ENCODE peak calls at places on chromosomes 1 and 21, in ten cellular contexts. One of them, this sample, is unnamed.

GRCh38 chr1:27235827-27236226 is 1.4 kb downstream of the WDTC1 start:
- DNase-seq in GM23338: no peak
- DNase-seq in CD8-positive, alpha-beta T cell: no peak
- DNase-seq in glutamatergic neuron: no peak
- DNase-seq in Caco-2: no peak
- DNase-seq in cardiac fibroblast: peak
- DNase-seq in heart right ventricle: no peak
- DNase-seq in esophagus squamous epithelium: no peak
- DNase-seq in choroid plexus epithelial cell: peak
- DNase-seq in astrocyte of the cerebellum: no peak
- DNase-seq in this sample: peak

GRCh38 chr21:36642777-36643176 is 56.1 kb upstream of the SIM2 start:
- DNase-seq in GM23338: no peak
- DNase-seq in CD8-positive, alpha-beta T cell: no peak
- DNase-seq in glutamatergic neuron: no peak
- DNase-seq in Caco-2: no peak
- DNase-seq in cardiac fibroblast: no peak
- DNase-seq in heart right ventricle: no peak
- DNase-seq in esophagus squamous epithelium: no peak
- DNase-seq in choroid plexus epithelial cell: no peak
- DNase-seq in astrocyte of the cerebellum: no peak
- DNase-seq in this sample: no peak

GRCh38 chr1:15153842-15154479 is 414 bp downstream of the TMEM51 start:
- DNase-seq in GM23338: peak
- DNase-seq in CD8-positive, alpha-beta T cell: peak
- DNase-seq in glutamatergic neuron: peak
- DNase-seq in Caco-2: peak
- DNase-seq in cardiac fibroblast: peak
- DNase-seq in heart right ventricle: peak
- DNase-seq in esophagus squamous epithelium: no peak
- DNase-seq in choroid plexus epithelial cell: peak
- DNase-seq in astrocyte of the cerebellum: no peak
- DNase-seq in this sample: no peak

GRCh38 chr21:39673736-39674135 is 61.0 kb downstream of the B3GALT5 start:
- DNase-seq in GM23338: no peak
- DNase-seq in CD8-positive, alpha-beta T cell: no peak
- DNase-seq in glutamatergic neuron: no peak
- DNase-seq in Caco-2: no peak
- DNase-seq in cardiac fibroblast: no peak
- DNase-seq in heart right ventricle: no peak
- DNase-seq in esophagus squamous epithelium: no peak
- DNase-seq in choroid plexus epithelial cell: no peak
- DNase-seq in astrocyte of the cerebellum: no peak
- DNase-seq in this sample: no peak

GRCh38 chr1:209435654-209436566 is 147.6 kb upstream of the CAMK1G start:
- DNase-seq in GM23338: peak
- DNase-seq in CD8-positive, alpha-beta T cell: peak
- DNase-seq in glutamatergic neuron: peak
- DNase-seq in Caco-2: peak
- DNase-seq in cardiac fibroblast: peak
- DNase-seq in heart right ventricle: peak
- DNase-seq in esophagus squamous epithelium: no peak
- DNase-seq in choroid plexus epithelial cell: peak
- DNase-seq in astrocyte of the cerebellum: peak
- DNase-seq in this sample: peak

GRCh38 chr1:167439301-167439988 is 78.9 kb downstream of the CD247 start:
- DNase-seq in GM23338: peak
- DNase-seq in CD8-positive, alpha-beta T cell: peak
- DNase-seq in glutamatergic neuron: peak
- DNase-seq in Caco-2: no peak
- DNase-seq in cardiac fibroblast: peak
- DNase-seq in heart right ventricle: peak
- DNase-seq in esophagus squamous epithelium: no peak
- DNase-seq in choroid plexus epithelial cell: peak
- DNase-seq in astrocyte of the cerebellum: no peak
- DNase-seq in this sample: peak

GRCh38 chr21:38380391-38381137 is 117.7 kb downstream of the ERG start:
- DNase-seq in GM23338: peak
- DNase-seq in CD8-positive, alpha-beta T cell: no peak
- DNase-seq in glutamatergic neuron: no peak
- DNase-seq in Caco-2: no peak
- DNase-seq in cardiac fibroblast: peak
- DNase-seq in heart right ventricle: no peak
- DNase-seq in esophagus squamous epithelium: no peak
- DNase-seq in choroid plexus epithelial cell: peak
- DNase-seq in astrocyte of the cerebellum: no peak
- DNase-seq in this sample: no peak

GRCh38 chr1:160618763-160619274 is 28.0 kb downstream of the SLAMF1 start:
- DNase-seq in GM23338: peak
- DNase-seq in CD8-positive, alpha-beta T cell: peak
- DNase-seq in glutamatergic neuron: no peak
- DNase-seq in Caco-2: peak
- DNase-seq in cardiac fibroblast: no peak
- DNase-seq in heart right ventricle: no peak
- DNase-seq in esophagus squamous epithelium: no peak
- DNase-seq in choroid plexus epithelial cell: no peak
- DNase-seq in astrocyte of the cerebellum: no peak
- DNase-seq in this sample: peak

GRCh38 chr1:182990413-182991144 is 32.6 kb upstream of the LAMC1 start:
- DNase-seq in GM23338: no peak
- DNase-seq in CD8-positive, alpha-beta T cell: no peak
- DNase-seq in glutamatergic neuron: no peak
- DNase-seq in Caco-2: no peak
- DNase-seq in cardiac fibroblast: peak
- DNase-seq in heart right ventricle: no peak
- DNase-seq in esophagus squamous epithelium: no peak
- DNase-seq in choroid plexus epithelial cell: peak
- DNase-seq in astrocyte of the cerebellum: no peak
- DNase-seq in this sample: no peak

GRCh38 chr1:16205891-16206546 is 6.4 kb downstream of the ARHGEF19 start:
- DNase-seq in GM23338: no peak
- DNase-seq in CD8-positive, alpha-beta T cell: no peak
- DNase-seq in glutamatergic neuron: no peak
- DNase-seq in Caco-2: no peak
- DNase-seq in cardiac fibroblast: no peak
- DNase-seq in heart right ventricle: no peak
- DNase-seq in esophagus squamous epithelium: no peak
- DNase-seq in choroid plexus epithelial cell: no peak
- DNase-seq in astrocyte of the cerebellum: no peak
- DNase-seq in this sample: no peak

GRCh38 chr1:224182057-224182865 is 779 bp upstream of the DEGS1 start:
- DNase-seq in GM23338: no peak
- DNase-seq in CD8-positive, alpha-beta T cell: peak
- DNase-seq in glutamatergic neuron: no peak
- DNase-seq in Caco-2: no peak
- DNase-seq in cardiac fibroblast: no peak
- DNase-seq in heart right ventricle: no peak
- DNase-seq in esophagus squamous epithelium: no peak
- DNase-seq in choroid plexus epithelial cell: no peak
- DNase-seq in astrocyte of the cerebellum: no peak
- DNase-seq in this sample: peak

GRCh38 chr1:20211511-20211931 is 25.2 kb upstream of the PLA2G2C start:
- DNase-seq in GM23338: no peak
- DNase-seq in CD8-positive, alpha-beta T cell: no peak
- DNase-seq in glutamatergic neuron: no peak
- DNase-seq in Caco-2: no peak
- DNase-seq in cardiac fibroblast: peak
- DNase-seq in heart right ventricle: no peak
- DNase-seq in esophagus squamous epithelium: no peak
- DNase-seq in choroid plexus epithelial cell: no peak
- DNase-seq in astrocyte of the cerebellum: no peak
- DNase-seq in this sample: no peak

GRCh38 chr1:94925561-94926364 is 1.1 kb downstream of the CNN3 start:
- DNase-seq in GM23338: peak
- DNase-seq in CD8-positive, alpha-beta T cell: no peak
- DNase-seq in glutamatergic neuron: peak
- DNase-seq in Caco-2: peak
- DNase-seq in cardiac fibroblast: peak
- DNase-seq in heart right ventricle: peak
- DNase-seq in esophagus squamous epithelium: no peak
- DNase-seq in choroid plexus epithelial cell: peak
- DNase-seq in astrocyte of the cerebellum: peak
- DNase-seq in this sample: peak

GRCh38 chr1:206439205-206439604 is 31.1 kb upstream of the IKBKE start:
- DNase-seq in GM23338: no peak
- DNase-seq in CD8-positive, alpha-beta T cell: no peak
- DNase-seq in glutamatergic neuron: no peak
- DNase-seq in Caco-2: no peak
- DNase-seq in cardiac fibroblast: no peak
- DNase-seq in heart right ventricle: no peak
- DNase-seq in esophagus squamous epithelium: no peak
- DNase-seq in choroid plexus epithelial cell: no peak
- DNase-seq in astrocyte of the cerebellum: no peak
- DNase-seq in this sample: no peak

GRCh38 chr1:114128293-114128692 is 25.4 kb downstream of the SYT6 start:
- DNase-seq in GM23338: no peak
- DNase-seq in CD8-positive, alpha-beta T cell: no peak
- DNase-seq in glutamatergic neuron: no peak
- DNase-seq in Caco-2: no peak
- DNase-seq in cardiac fibroblast: no peak
- DNase-seq in heart right ventricle: no peak
- DNase-seq in esophagus squamous epithelium: no peak
- DNase-seq in choroid plexus epithelial cell: no peak
- DNase-seq in astrocyte of the cerebellum: no peak
- DNase-seq in this sample: no peak

GRCh38 chr1:159916240-159917051 is 8.9 kb downstream of the TAGLN2 start:
- DNase-seq in GM23338: peak
- DNase-seq in CD8-positive, alpha-beta T cell: no peak
- DNase-seq in glutamatergic neuron: no peak
- DNase-seq in Caco-2: peak
- DNase-seq in cardiac fibroblast: peak
- DNase-seq in heart right ventricle: no peak
- DNase-seq in esophagus squamous epithelium: no peak
- DNase-seq in choroid plexus epithelial cell: peak
- DNase-seq in astrocyte of the cerebellum: no peak
- DNase-seq in this sample: no peak

GRCh38 chr1:109485001-109485400 is 1.3 kb downstream of the ATXN7L2 start:
- DNase-seq in GM23338: peak
- DNase-seq in CD8-positive, alpha-beta T cell: no peak
- DNase-seq in glutamatergic neuron: no peak
- DNase-seq in Caco-2: no peak
- DNase-seq in cardiac fibroblast: no peak
- DNase-seq in heart right ventricle: no peak
- DNase-seq in esophagus squamous epithelium: no peak
- DNase-seq in choroid plexus epithelial cell: no peak
- DNase-seq in astrocyte of the cerebellum: no peak
- DNase-seq in this sample: peak

DNA sequence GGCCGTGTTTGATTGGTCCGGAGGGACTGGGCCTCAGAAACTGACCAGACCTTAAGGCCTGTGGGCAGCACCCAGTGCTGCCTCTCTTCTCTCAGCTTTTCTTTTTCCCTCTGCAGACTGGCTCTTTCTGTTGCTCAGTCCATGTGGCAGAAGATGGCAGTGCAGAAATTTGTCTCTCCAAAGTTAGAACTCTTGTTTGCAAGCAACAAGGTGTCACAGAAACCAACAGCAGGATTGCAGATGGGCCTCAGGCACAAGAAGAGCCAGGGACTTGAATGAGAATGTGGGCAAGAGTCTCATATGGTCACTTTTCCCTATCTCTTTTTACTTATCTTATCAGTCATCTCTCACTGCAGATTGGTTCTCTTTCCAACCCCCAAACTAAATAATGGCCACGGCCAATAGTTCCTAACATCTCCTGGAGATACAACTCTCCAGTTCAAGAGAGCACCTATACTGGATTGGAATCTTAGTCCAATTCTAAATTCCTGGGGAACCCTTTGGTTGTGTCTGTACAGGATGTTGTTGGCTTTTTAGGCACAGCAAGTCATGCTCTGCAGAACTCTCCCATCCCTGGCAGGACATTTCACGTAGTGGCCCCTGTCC is 95.4 kb upstream of the RALGPS2 start:
- DNase-seq in GM23338: no peak
- DNase-seq in CD8-positive, alpha-beta T cell: no peak
- DNase-seq in glutamatergic neuron: no peak
- DNase-seq in Caco-2: no peak
- DNase-seq in cardiac fibroblast: no peak
- DNase-seq in heart right ventricle: no peak
- DNase-seq in esophagus squamous epithelium: no peak
- DNase-seq in choroid plexus epithelial cell: peak
- DNase-seq in astrocyte of the cerebellum: no peak
- DNase-seq in this sample: peak
- TF ChIP-seq CTCF in GM23338: no peak
- TF ChIP-seq CTCF in CD8-positive, alpha-beta T cell: no peak
- TF ChIP-seq CTCF in glutamatergic neuron: no peak
- TF ChIP-seq CTCF in Caco-2: no peak
- TF ChIP-seq CTCF in cardiac fibroblast: no peak
- TF ChIP-seq CTCF in heart right ventricle: no peak
- TF ChIP-seq CTCF in esophagus squamous epithelium: no peak
- TF ChIP-seq CTCF in choroid plexus epithelial cell: peak
- TF ChIP-seq CTCF in astrocyte of the cerebellum: no peak
- TF ChIP-seq CTCF in this sample: no peak

GRCh38 chr21:25283720-25284119 is 323.6 kb downstream of the MRPL39 start:
- DNase-seq in GM23338: peak
- DNase-seq in CD8-positive, alpha-beta T cell: no peak
- DNase-seq in glutamatergic neuron: no peak
- DNase-seq in Caco-2: peak
- DNase-seq in cardiac fibroblast: peak
- DNase-seq in heart right ventricle: no peak
- DNase-seq in esophagus squamous epithelium: no peak
- DNase-seq in choroid plexus epithelial cell: peak
- DNase-seq in astrocyte of the cerebellum: no peak
- DNase-seq in this sample: peak
- TF ChIP-seq CTCF in GM23338: peak
- TF ChIP-seq CTCF in CD8-positive, alpha-beta T cell: no peak
- TF ChIP-seq CTCF in glutamatergic neuron: no peak
- TF ChIP-seq CTCF in Caco-2: peak
- TF ChIP-seq CTCF in cardiac fibroblast: peak
- TF ChIP-seq CTCF in heart right ventricle: peak
- TF ChIP-seq CTCF in esophagus squamous epithelium: no peak
- TF ChIP-seq CTCF in choroid plexus epithelial cell: peak
- TF ChIP-seq CTCF in astrocyte of the cerebellum: peak
- TF ChIP-seq CTCF in this sample: peak

GRCh38 chr1:227219715-227220292 is 98.5 kb downstream of the CDC42BPA start:
- DNase-seq in GM23338: peak
- DNase-seq in CD8-positive, alpha-beta T cell: no peak
- DNase-seq in glutamatergic neuron: no peak
- DNase-seq in Caco-2: no peak
- DNase-seq in cardiac fibroblast: no peak
- DNase-seq in heart right ventricle: no peak
- DNase-seq in esophagus squamous epithelium: no peak
- DNase-seq in choroid plexus epithelial cell: no peak
- DNase-seq in astrocyte of the cerebellum: no peak
- DNase-seq in this sample: no peak
- TF ChIP-seq CTCF in GM23338: peak
- TF ChIP-seq CTCF in CD8-positive, alpha-beta T cell: no peak
- TF ChIP-seq CTCF in glutamatergic neuron: no peak
- TF ChIP-seq CTCF in Caco-2: peak
- TF ChIP-seq CTCF in cardiac fibroblast: no peak
- TF ChIP-seq CTCF in heart right ventricle: no peak
- TF ChIP-seq CTCF in esophagus squamous epithelium: no peak
- TF ChIP-seq CTCF in choroid plexus epithelial cell: no peak
- TF ChIP-seq CTCF in astrocyte of the cerebellum: no peak
- TF ChIP-seq CTCF in this sample: no peak

GRCh38 chr1:98991127-98992003 is 13.3 kb downstream of the PLPPR5 start:
- DNase-seq in GM23338: peak
- DNase-seq in CD8-positive, alpha-beta T cell: no peak
- DNase-seq in glutamatergic neuron: no peak
- DNase-seq in Caco-2: peak
- DNase-seq in cardiac fibroblast: peak
- DNase-seq in heart right ventricle: no peak
- DNase-seq in esophagus squamous epithelium: no peak
- DNase-seq in choroid plexus epithelial cell: peak
- DNase-seq in astrocyte of the cerebellum: peak
- DNase-seq in this sample: peak
- TF ChIP-seq CTCF in GM23338: peak
- TF ChIP-seq CTCF in CD8-positive, alpha-beta T cell: no peak
- TF ChIP-seq CTCF in glutamatergic neuron: peak
- TF ChIP-seq CTCF in Caco-2: peak
- TF ChIP-seq CTCF in cardiac fibroblast: peak
- TF ChIP-seq CTCF in heart right ventricle: peak
- TF ChIP-seq CTCF in esophagus squamous epithelium: no peak
- TF ChIP-seq CTCF in choroid plexus epithelial cell: peak
- TF ChIP-seq CTCF in astrocyte of the cerebellum: peak
- TF ChIP-seq CTCF in this sample: peak

GRCh38 chr1:82090104-82090503 is 289.4 kb downstream of the ADGRL2 start:
- DNase-seq in GM23338: peak
- DNase-seq in CD8-positive, alpha-beta T cell: no peak
- DNase-seq in glutamatergic neuron: no peak
- DNase-seq in Caco-2: no peak
- DNase-seq in cardiac fibroblast: peak
- DNase-seq in heart right ventricle: no peak
- DNase-seq in esophagus squamous epithelium: no peak
- DNase-seq in choroid plexus epithelial cell: peak
- DNase-seq in astrocyte of the cerebellum: no peak
- DNase-seq in this sample: no peak
- TF ChIP-seq CTCF in GM23338: peak
- TF ChIP-seq CTCF in CD8-positive, alpha-beta T cell: no peak
- TF ChIP-seq CTCF in glutamatergic neuron: peak
- TF ChIP-seq CTCF in Caco-2: no peak
- TF ChIP-seq CTCF in cardiac fibroblast: peak
- TF ChIP-seq CTCF in heart right ventricle: no peak
- TF ChIP-seq CTCF in esophagus squamous epithelium: peak
- TF ChIP-seq CTCF in choroid plexus epithelial cell: peak
- TF ChIP-seq CTCF in astrocyte of the cerebellum: peak
- TF ChIP-seq CTCF in this sample: peak

This sample was measured in GM12865.